ENCODE peak calls at places on chromosomes 5 and 9, in seven cellular contexts. A is HCT116, Z is NB4, L is sigmoid colon, Y is ovary, W is A549, S is stomach. B is an unnamed sample.

GRCh38 chr5:145924849-145925248 is 11.5 kb upstream of the SH3RF2 start:
- DNase-seq in Y (no peak), W (no peak), A (no peak), Z (no peak), L (no peak), S (no peak), B (no peak)

GRCh38 chr9:95116820-95117204 is 200.7 kb downstream of the FANCC start:
- DNase-seq in A (no peak), S (peak; percentile 60), Y (no peak), L (peak; percentile 56), Z (no peak), W (no peak), B (no peak)

GRCh38 chr9:94056442-94056974 is 27.8 kb upstream of the PTPDC1 start:
- DNase-seq in L (no peak), S (no peak), A (no peak), Y (no peak), Z (no peak), W (no peak), B (no peak)

GRCh38 chr5:179401-179800 is 11.9 kb upstream of the LRRC14B start:
- DNase-seq in Z (no peak), W (no peak), A (no peak), L (peak; percentile 45), S (no peak), Y (no peak), B (no peak)

GRCh38 chr5:168646335-168646734 is 67.2 kb upstream of the PANK3 start:
- DNase-seq in W (no peak), Y (no peak), A (no peak), L (no peak), S (no peak), Z (no peak), B (no peak)

GRCh38 chr9:84293001-84293798 is 47.4 kb downstream of the SLC28A3 start:
- DNase-seq in A (no peak), S (no peak), Y (no peak), W (no peak), Z (peak; percentile 64), L (no peak), B (no peak)

GRCh38 chr9:134408389-134408788 is 82.1 kb downstream of the RXRA start:
- DNase-seq in S (no peak), Z (peak; percentile 57), A (no peak), L (no peak), W (peak; percentile 67), Y (no peak), B (no peak)

GRCh38 chr5:61200582-61201155 is 38.4 kb upstream of the SMIM15 start:
- DNase-seq in Y (no peak), A (no peak), L (no peak), W (no peak), S (no peak), Z (peak; percentile 25), B (no peak)

GRCh38 chr9:105046907-105047651 is 119.1 kb upstream of the ABCA1 start:
- DNase-seq in W (no peak), S (no peak), Y (no peak), A (no peak), Z (no peak), L (no peak), B (no peak)

GRCh38 chr5:169788168-169788567 is 151.1 kb downstream of the DOCK2 start:
- DNase-seq in A (no peak), S (no peak), Y (no peak), L (no peak), W (peak; percentile 32), Z (no peak), B (peak; percentile 36)

GRCh38 chr5:132059043-132059695 is 1.3 kb upstream of the IL3 start:
- DNase-seq in A (no peak), Y (no peak), L (peak; percentile 52), W (no peak), Z (no peak), S (peak; percentile 25), B (no peak)

GRCh38 chr9:99169982-99170761 is 51.6 kb downstream of the ALG2 start:
- DNase-seq in W (no peak), Y (no peak), L (no peak), S (no peak), A (no peak), Z (no peak), B (no peak)

GRCh38 chr5:3590253-3590966 is 5.2 kb upstream of the IRX1 start:
- DNase-seq in W (no peak), Y (no peak), Z (no peak), S (no peak), L (no peak), A (no peak), B (no peak)

GRCh38 chr5:56175465-56175864 is 57.7 kb downstream of the ANKRD55 start:
- DNase-seq in Z (peak; percentile 51), L (peak; percentile 85), S (no peak), W (peak; percentile 22), Y (no peak), A (peak; percentile 13), B (peak; percentile 26)

GRCh38 chr5:117590944-117591343 is 1016.3 kb upstream of the SEMA6A start:
- DNase-seq in L (no peak), Y (no peak), A (peak; percentile 15), S (no peak), Z (peak; percentile 22), W (no peak), B (no peak)

GRCh38 chr5:72271696-72272095 is 48.3 kb downstream of the MRPS27 start:
- DNase-seq in W (no peak), A (no peak), Z (no peak), L (no peak), Y (no peak), S (no peak), B (no peak)

GRCh38 chr5:95822038-95822407 is 503 bp downstream of the GLRX start:
- DNase-seq in L (peak; percentile 85), W (peak; percentile 38), Y (peak; percentile 57), A (no peak), S (peak; percentile 60), Z (peak; percentile 92), B (no peak)

GRCh38 chr5:119335261-119335677 is 20.6 kb upstream of the TNFAIP8 start:
- DNase-seq in S (no peak), L (no peak), W (no peak), Y (no peak), Z (no peak), A (no peak), B (no peak)

GRCh38 chr5:55306641-55307382 is 682 bp downstream of the DHX29 start:
- DNase-seq in S (no peak), A (no peak), Y (no peak), Z (peak; percentile 28), L (no peak), W (no peak), B (no peak)

GRCh38 chr9:130138791-130139190 is 33.4 kb upstream of the NCS1 start:
- DNase-seq in S (no peak), Y (peak; percentile 92), L (peak; percentile 97), A (no peak), W (no peak), Z (no peak), B (no peak)

GRCh38 chr5:160311491-160312138 is 749 bp downstream of the CCNJL start:
- DNase-seq in A (no peak), W (peak; percentile 41), S (no peak), L (no peak), Z (peak; percentile 56), Y (peak; percentile 20), B (no peak)

GRCh38 chr5:141779642-141780041 is 97.6 kb upstream of the ARAP3 start:
- DNase-seq in S (no peak), A (no peak), Z (peak; percentile 12), Y (no peak), W (no peak), L (peak; percentile 76), B (peak; percentile 45)

GRCh38 chr5:76291305-76292077 is 111.6 kb upstream of the IQGAP2 start:
- DNase-seq in W (no peak), S (peak; percentile 60), Y (no peak), Z (no peak), L (no peak), A (no peak), B (no peak)

GRCh38 chr5:132965120-132965519 is 1.7 kb upstream of the AFF4 start:
- DNase-seq in S (no peak), L (no peak), W (no peak), Y (no peak), A (no peak), Z (no peak), B (no peak)

GRCh38 chr5:124252094-124252750 is 494.2 kb downstream of the ZNF608 start:
- DNase-seq in A (no peak), W (no peak), S (no peak), L (no peak), Y (no peak), Z (no peak), B (no peak)

GRCh38 chr9:96667363-96667728 is 12.2 kb upstream of the PRXL2C start:
- DNase-seq in A (no peak), Y (no peak), Z (no peak), S (no peak), W (no peak), L (no peak), B (no peak)

GRCh38 chr5:169702726-169703481 is 65.8 kb downstream of the DOCK2 start:
- DNase-seq in Z (no peak), S (no peak), L (no peak), Y (no peak), W (no peak), A (no peak), B (no peak)

GRCh38 chr9:73219985-73220626 is 68.4 kb downstream of the ANXA1 start:
- DNase-seq in W (peak; percentile 36), A (no peak), Z (peak; percentile 68), L (no peak), Y (no peak), S (no peak), B (no peak)

GRCh38 chr5:124436294-124436693 is 310.1 kb downstream of the ZNF608 start:
- DNase-seq in S (no peak), Z (no peak), L (no peak), Y (no peak), A (no peak), W (no peak), B (no peak)

GRCh38 chr9:131588396-131588795 is 43.1 kb downstream of the PRRT1B start:
- DNase-seq in L (no peak), Z (no peak), A (no peak), S (no peak), W (no peak), Y (no peak), B (no peak)
- TF ChIP-seq POLR2A in L (no peak), Z (no peak), A (no peak), S (no peak), W (no peak), Y (no peak), B (no peak)

DNA sequence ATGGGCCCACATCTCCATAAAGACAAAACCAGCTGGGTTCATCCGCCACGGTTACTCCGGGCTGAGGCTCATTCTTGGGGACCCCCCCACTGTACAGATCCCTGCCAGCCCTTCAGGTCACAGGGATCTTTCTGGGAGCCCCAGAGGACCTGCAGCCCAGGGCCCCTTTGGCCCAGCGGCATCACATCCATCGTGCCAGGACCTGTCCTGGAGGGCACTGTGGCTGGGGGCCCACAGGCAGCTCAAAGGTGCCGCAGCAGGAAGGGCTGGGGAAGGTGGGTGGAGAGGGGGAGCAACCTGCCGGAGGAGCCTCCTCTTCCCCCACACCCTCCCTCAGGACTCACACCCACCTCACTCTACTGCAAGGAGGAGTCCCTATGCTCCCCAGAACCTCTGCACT is 252.8 kb downstream of the ROR2 start:
- DNase-seq in L (no peak), Y (no peak), W (no peak), A (no peak), Z (no peak), S (no peak), B (no peak)
- TF ChIP-seq POLR2A in L (no peak), Y (no peak), W (no peak), A (no peak), Z (no peak), S (no peak), B (no peak)

GRCh38 chr5:42898760-42899159 is 87.1 kb upstream of the SELENOP start:
- DNase-seq in S (no peak), A (no peak), L (no peak), Y (no peak), Z (no peak), W (no peak), B (no peak)
- TF ChIP-seq POLR2A in S (no peak), A (no peak), L (no peak), Y (no peak), Z (no peak), W (no peak), B (no peak)

GRCh38 chr9:126722252-126722921 is 82.5 kb upstream of the ZBTB43 start:
- DNase-seq in S (peak; percentile 80), A (peak; percentile 36), W (peak; percentile 66), Y (peak; percentile 34), L (peak; percentile 90), Z (peak; percentile 36), B (peak; percentile 95)
- TF ChIP-seq POLR2A in S (no peak), A (no peak), W (no peak), Y (no peak), L (no peak), Z (peak; percentile 18), B (no peak)

B was measured in H54.